ENCODE peak calls at places on chromosomes 5 and 9, in four cellular contexts. One of them, this sample, is unnamed.

GRCh38 chr5:179139111-179139935 is 79.2 kb downstream of the ZNF354C start:
- DNase-seq in GM12878: no peak
- DNase-seq in HL-60: no peak
- DNase-seq in K562: no peak
- DNase-seq in this sample: no peak

GRCh38 chr9:33458444-33458843 is 11.1 kb upstream of the AQP3 start:
- DNase-seq in GM12878: peak
- DNase-seq in HL-60: no peak
- DNase-seq in K562: no peak
- DNase-seq in this sample: no peak

GRCh38 chr5:178477224-178478201 is 112.7 kb downstream of the COL23A1 start:
- DNase-seq in GM12878: no peak
- DNase-seq in HL-60: peak
- DNase-seq in K562: no peak
- DNase-seq in this sample: no peak

GRCh38 chr9:126487856-126488255 is 125.9 kb upstream of the LMX1B start:
- DNase-seq in GM12878: no peak
- DNase-seq in HL-60: no peak
- DNase-seq in K562: no peak
- DNase-seq in this sample: no peak

GRCh38 chr9:92590386-92590785 is 54.6 kb upstream of the ECM2 start:
- DNase-seq in GM12878: no peak
- DNase-seq in HL-60: peak
- DNase-seq in K562: no peak
- DNase-seq in this sample: no peak

GRCh38 chr5:15010936-15011335 is 139.4 kb upstream of the ANKH start:
- DNase-seq in GM12878: no peak
- DNase-seq in HL-60: no peak
- DNase-seq in K562: no peak
- DNase-seq in this sample: no peak

GRCh38 chr5:1762121-1762877 is 37.3 kb downstream of the MRPL36 start:
- DNase-seq in GM12878: no peak
- DNase-seq in HL-60: no peak
- DNase-seq in K562: no peak
- DNase-seq in this sample: no peak

GRCh38 chr5:80309871-80310665 is 9.7 kb upstream of the SPZ1 start:
- DNase-seq in GM12878: no peak
- DNase-seq in HL-60: no peak
- DNase-seq in K562: no peak
- DNase-seq in this sample: no peak

GRCh38 chr5:143011621-143012020 is 241.4 kb downstream of the ARHGAP26 start:
- DNase-seq in GM12878: no peak
- DNase-seq in HL-60: no peak
- DNase-seq in K562: no peak
- DNase-seq in this sample: no peak

GRCh38 chr9:131810351-131811170 is 70.7 kb upstream of the RAPGEF1 start:
- DNase-seq in GM12878: no peak
- DNase-seq in HL-60: no peak
- DNase-seq in K562: no peak
- DNase-seq in this sample: no peak

GRCh38 chr5:95808686-95809413 is 13.7 kb downstream of the GLRX start:
- DNase-seq in GM12878: peak
- DNase-seq in HL-60: peak
- DNase-seq in K562: peak
- DNase-seq in this sample: peak

GRCh38 chr9:71685394-71685793 is 82.9 kb downstream of the CEMIP2 start:
- DNase-seq in GM12878: no peak
- DNase-seq in HL-60: no peak
- DNase-seq in K562: peak
- DNase-seq in this sample: no peak

GRCh38 chr5:33793836-33794549 is 97.8 kb downstream of the ADAMTS12 start:
- DNase-seq in GM12878: no peak
- DNase-seq in HL-60: no peak
- DNase-seq in K562: no peak
- DNase-seq in this sample: no peak

GRCh38 chr5:114447084-114447773 is 85.4 kb downstream of the KCNN2 start:
- DNase-seq in GM12878: no peak
- DNase-seq in HL-60: peak
- DNase-seq in K562: no peak
- DNase-seq in this sample: no peak

GRCh38 chr9:107733530-107733907 is 243.9 kb upstream of the KLF4 start:
- DNase-seq in GM12878: no peak
- DNase-seq in HL-60: no peak
- DNase-seq in K562: no peak
- DNase-seq in this sample: no peak

GRCh38 chr5:664994-665360 is 28.2 kb downstream of the TPPP start:
- DNase-seq in GM12878: no peak
- DNase-seq in HL-60: no peak
- DNase-seq in K562: no peak
- DNase-seq in this sample: no peak

GRCh38 chr9:13410566-13411031 is 131.1 kb upstream of the MPDZ start:
- DNase-seq in GM12878: no peak
- DNase-seq in HL-60: no peak
- DNase-seq in K562: no peak
- DNase-seq in this sample: no peak

GRCh38 chr9:76943071-76943470 is 37.2 kb upstream of the PRUNE2 start:
- DNase-seq in GM12878: no peak
- DNase-seq in HL-60: no peak
- DNase-seq in K562: no peak
- DNase-seq in this sample: no peak

GRCh38 chr5:173884402-173885053 is 3.6 kb upstream of the CPEB4 start:
- DNase-seq in GM12878: peak
- DNase-seq in HL-60: no peak
- DNase-seq in K562: peak
- DNase-seq in this sample: no peak

GRCh38 chr9:122519376-122519775 is 435 bp downstream of the OR1J4 start:
- DNase-seq in GM12878: no peak
- DNase-seq in HL-60: no peak
- DNase-seq in K562: no peak
- DNase-seq in this sample: no peak

GRCh38 chr9:122518841-122519240 is at the start of gene OR1J4:
- DNase-seq in GM12878: no peak
- DNase-seq in HL-60: no peak
- DNase-seq in K562: no peak
- DNase-seq in this sample: no peak

GRCh38 chr9:122518226-122518625 is 715 bp upstream of the OR1J4 start:
- DNase-seq in GM12878: no peak
- DNase-seq in HL-60: no peak
- DNase-seq in K562: no peak
- DNase-seq in this sample: no peak
- TF ChIP-seq POLR2AphosphoS5 in GM12878: no peak
- TF ChIP-seq POLR2AphosphoS5 in HL-60: no peak
- TF ChIP-seq POLR2AphosphoS5 in K562: no peak
- TF ChIP-seq POLR2AphosphoS5 in this sample: no peak

DNA sequence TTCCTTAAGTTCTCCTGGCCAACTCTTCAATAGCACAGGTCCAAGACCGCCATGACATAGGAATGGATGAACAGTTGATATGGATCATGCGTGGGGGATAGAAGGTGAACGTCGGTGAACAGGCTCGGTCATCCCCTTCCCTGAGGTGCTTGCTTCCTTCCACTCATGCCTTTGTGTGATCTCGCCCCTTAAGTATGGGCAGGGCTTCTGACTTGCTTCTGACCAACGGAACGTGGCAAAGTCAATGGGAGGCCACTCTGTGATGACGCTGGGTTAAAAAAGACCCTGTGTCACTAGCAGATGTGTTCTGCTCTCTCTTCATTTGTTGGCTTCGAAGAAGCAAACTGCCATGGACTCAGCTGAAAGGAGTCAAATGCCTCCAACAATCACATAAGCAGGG is 240.5 kb upstream of the TUT7 start:
- DNase-seq in GM12878: no peak
- DNase-seq in HL-60: no peak
- DNase-seq in K562: no peak
- DNase-seq in this sample: no peak
- TF ChIP-seq SPI1 in GM12878: no peak
- TF ChIP-seq SPI1 in HL-60: no peak
- TF ChIP-seq SPI1 in K562: no peak
- TF ChIP-seq SPI1 in this sample: no peak

DNA sequence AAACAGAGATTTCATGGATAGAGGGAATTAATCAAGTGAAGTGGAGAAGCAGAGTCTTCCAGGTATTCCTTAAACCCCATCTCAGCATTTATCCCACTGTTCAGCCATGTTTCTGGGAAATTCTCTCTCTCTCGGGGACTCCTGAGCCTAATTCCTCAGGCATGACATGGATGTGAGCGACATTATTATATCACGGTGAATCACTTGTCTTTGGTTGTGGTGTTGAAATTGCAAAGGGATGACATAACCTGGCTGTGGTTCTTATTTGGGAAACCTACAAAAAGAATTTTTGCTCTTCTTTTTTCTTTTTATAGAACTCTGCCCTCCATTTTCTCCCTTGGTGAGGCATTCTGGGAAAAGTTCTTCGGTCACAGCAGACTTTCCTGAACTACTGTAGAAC is 457.9 kb upstream of the PTGER4 start:
- DNase-seq in GM12878: no peak
- DNase-seq in HL-60: no peak
- DNase-seq in K562: no peak
- DNase-seq in this sample: no peak
- TF ChIP-seq POLR2AphosphoS5 in GM12878: no peak
- TF ChIP-seq POLR2AphosphoS5 in HL-60: no peak
- TF ChIP-seq POLR2AphosphoS5 in K562: no peak
- TF ChIP-seq POLR2AphosphoS5 in this sample: no peak

GRCh38 chr9:91503650-91504007 is 80.0 kb upstream of the NFIL3 start:
- DNase-seq in GM12878: no peak
- DNase-seq in HL-60: peak
- DNase-seq in K562: peak
- DNase-seq in this sample: no peak
- TF ChIP-seq SPI1 in GM12878: no peak
- TF ChIP-seq SPI1 in HL-60: no peak
- TF ChIP-seq SPI1 in K562: no peak
- TF ChIP-seq SPI1 in this sample: no peak

GRCh38 chr9:113456235-113456634 is 7.3 kb upstream of the RGS3 start:
- DNase-seq in GM12878: no peak
- DNase-seq in HL-60: no peak
- DNase-seq in K562: no peak
- DNase-seq in this sample: no peak

GRCh38 chr9:113452206-113452605 is 11.3 kb upstream of the RGS3 start:
- DNase-seq in GM12878: no peak
- DNase-seq in HL-60: no peak
- DNase-seq in K562: no peak
- DNase-seq in this sample: no peak

DNA sequence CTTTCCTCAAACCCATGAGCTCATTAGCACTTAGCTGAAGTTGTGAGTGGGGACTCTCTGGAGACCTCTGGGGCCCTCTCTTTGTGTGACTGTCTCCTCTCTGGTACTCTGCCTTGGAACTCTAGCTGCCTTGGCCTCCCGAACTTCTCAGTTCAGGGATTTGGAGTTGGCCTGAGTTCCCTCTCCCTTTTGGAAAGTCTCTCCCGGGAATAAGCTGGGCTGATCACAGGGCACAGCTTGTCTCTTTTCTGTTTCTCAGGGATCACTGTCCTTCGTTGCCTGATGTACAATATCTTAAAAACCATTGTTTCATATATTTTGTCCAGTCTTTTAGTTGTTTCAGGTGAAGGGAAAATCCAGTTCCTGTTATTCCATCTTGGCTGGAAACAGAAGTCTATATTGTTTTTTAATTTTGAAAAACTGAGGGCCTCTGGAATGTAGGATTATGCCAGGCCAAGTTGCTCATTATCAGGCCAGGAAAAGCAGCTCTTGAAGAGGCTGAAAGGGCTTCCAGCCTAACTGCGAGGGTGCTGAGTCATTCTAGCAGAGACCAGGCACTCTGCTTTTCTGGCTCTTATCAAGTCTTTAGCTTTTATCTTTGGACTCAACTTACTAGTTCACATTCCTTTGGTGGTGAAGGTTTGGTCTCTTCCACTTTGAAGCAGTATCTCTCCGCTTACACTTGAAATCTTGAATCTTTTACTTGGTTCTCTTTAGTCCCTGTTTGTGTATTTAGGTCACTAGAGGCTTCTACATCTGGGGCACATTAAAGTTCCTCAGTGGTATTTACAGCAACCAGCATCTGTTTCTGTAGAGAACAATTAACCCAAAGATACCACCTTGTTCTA is 8.4 kb upstream of the RGS3 start:
- DNase-seq in GM12878: no peak
- DNase-seq in HL-60: no peak
- DNase-seq in K562: peak
- DNase-seq in this sample: no peak
- TF ChIP-seq POLR2AphosphoS5 in GM12878: no peak
- TF ChIP-seq POLR2AphosphoS5 in HL-60: no peak
- TF ChIP-seq POLR2AphosphoS5 in K562: peak
- TF ChIP-seq POLR2AphosphoS5 in this sample: no peak

GRCh38 chr5:72137826-72138409 is 30.6 kb downstream of the MAP1B start:
- DNase-seq in GM12878: no peak
- DNase-seq in HL-60: no peak
- DNase-seq in K562: no peak
- DNase-seq in this sample: no peak
- TF ChIP-seq SPI1 in GM12878: no peak
- TF ChIP-seq SPI1 in HL-60: no peak
- TF ChIP-seq SPI1 in K562: no peak
- TF ChIP-seq SPI1 in this sample: no peak

GRCh38 chr5:98770158-98770910 is 3.1 kb upstream of the RGMB start:
- DNase-seq in GM12878: no peak
- DNase-seq in HL-60: peak
- DNase-seq in K562: no peak
- DNase-seq in this sample: peak
- TF ChIP-seq POLR2AphosphoS5 in GM12878: no peak
- TF ChIP-seq POLR2AphosphoS5 in HL-60: no peak
- TF ChIP-seq POLR2AphosphoS5 in K562: no peak
- TF ChIP-seq POLR2AphosphoS5 in this sample: no peak

DNA sequence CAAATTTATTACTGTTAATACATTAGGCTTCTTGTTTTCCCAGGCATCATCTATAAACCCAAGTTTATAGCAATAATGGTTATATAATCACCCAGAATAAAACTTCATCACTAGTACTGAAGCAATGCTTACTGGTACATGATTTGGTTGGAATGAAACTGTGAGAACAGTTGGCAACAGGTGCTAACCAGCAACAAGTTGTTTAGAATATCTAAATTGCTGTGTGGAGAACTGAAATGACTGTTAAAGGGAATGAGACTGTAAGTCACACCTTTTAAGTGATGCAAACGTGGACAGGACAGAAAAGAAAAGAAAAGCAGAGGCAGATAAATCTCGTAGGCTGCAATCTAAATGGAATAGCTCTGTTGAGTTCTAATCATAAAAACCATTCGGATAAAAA is 2.5 kb downstream of the YIPF5 start:
- DNase-seq in GM12878: no peak
- DNase-seq in HL-60: no peak
- DNase-seq in K562: no peak
- DNase-seq in this sample: no peak
- TF ChIP-seq SPI1 in GM12878: no peak
- TF ChIP-seq SPI1 in HL-60: no peak
- TF ChIP-seq SPI1 in K562: no peak
- TF ChIP-seq SPI1 in this sample: no peak